ENCODE peak calls at places on chromosomes 4 and X, in seven cellular contexts. U is osteocyte, X is fibroblast of lung, P is endothelial cell, D is IMR-90, H is dorsolateral prefrontal cortex, C is B cell. B is an unnamed sample.

GRCh38 chr4:11566440-11567022 is 137.8 kb upstream of the HS3ST1 start:
- DNase-seq in U (no peak), X (peak; percentile 85), P (no peak), D (peak; percentile 77), H (no peak), C (no peak), B (no peak)

GRCh38 chrX:80648023-80648422 is 161.7 kb downstream of the BRWD3 start:
- DNase-seq in U (no peak), X (peak; percentile 0), P (no peak), D (no peak), H (no peak), C (no peak), B (no peak)

GRCh38 chr4:1414831-1415680 is 8.8 kb upstream of the NKX1-1 start:
- DNase-seq in U (peak; percentile 83), X (no peak), P (no peak), D (no peak), H (peak; percentile 10), C (no peak), B (no peak)

GRCh38 chr4:120716346-120716745 is 206.2 kb downstream of the PRDM5 start:
- DNase-seq in U (no peak), X (no peak), P (no peak), D (no peak), H (no peak), C (no peak), B (no peak)

GRCh38 chr4:827209-828081 is 1.5 kb upstream of the CPLX1 start:
- DNase-seq in U (no peak), X (no peak), P (no peak), D (no peak), H (no peak), C (no peak), B (no peak)

GRCh38 chrX:135476378-135476777 is 44.1 kb upstream of the INTS6L start:
- DNase-seq in U (no peak), X (no peak), P (no peak), D (no peak), H (no peak), C (no peak), B (no peak)

GRCh38 chr4:28369504-28369903 is 1508.9 kb downstream of the STIM2 start:
- DNase-seq in U (no peak), X (no peak), P (no peak), D (peak; percentile 71), H (no peak), C (no peak), B (no peak)

GRCh38 chr4:98685225-98686045 is 27.0 kb upstream of the TSPAN5 start:
- DNase-seq in U (no peak), X (no peak), P (no peak), D (no peak), H (no peak), C (no peak), B (no peak)

GRCh38 chrX:108439434-108439883 is at the start of gene COL4A5:
- DNase-seq in U (peak; percentile 89), X (peak; percentile 92), P (peak; percentile 45), D (peak; percentile 80), H (no peak), C (no peak), B (peak; percentile 57)

GRCh38 chr4:98969813-98970212 is 25.7 kb upstream of the METAP1 start:
- DNase-seq in U (no peak), X (no peak), P (no peak), D (no peak), H (no peak), C (no peak), B (no peak)

GRCh38 chr4:145734051-145734450 is 54.1 kb downstream of the C4orf51 start:
- DNase-seq in U (no peak), X (peak; percentile 14), P (no peak), D (no peak), H (no peak), C (no peak), B (no peak)

GRCh38 chr4:89193828-89194227 is 82.5 kb downstream of the TIGD2 start:
- DNase-seq in U (no peak), X (no peak), P (no peak), D (no peak), H (no peak), C (no peak), B (no peak)

GRCh38 chr4:89625599-89626293 is 211.2 kb downstream of the SNCA start:
- DNase-seq in U (no peak), X (no peak), P (no peak), D (no peak), H (no peak), C (no peak), B (no peak)

GRCh38 chr4:81019016-81019415 is 11.5 kb upstream of the BMP3 start:
- DNase-seq in U (no peak), X (no peak), P (no peak), D (no peak), H (no peak), C (no peak), B (no peak)

GRCh38 chr4:107862658-107863057 is 37.9 kb downstream of the SGMS2 start:
- DNase-seq in U (no peak), X (peak; percentile 37), P (no peak), D (peak; percentile 63), H (no peak), C (no peak), B (no peak)

GRCh38 chrX:153398275-153398960 is 2.7 kb downstream of the PNMA6E start:
- DNase-seq in U (no peak), X (no peak), P (no peak), D (no peak), H (no peak), C (no peak), B (no peak)

GRCh38 chrX:44971674-44972073 is 98.7 kb downstream of the KDM6A start:
- DNase-seq in U (no peak), X (no peak), P (no peak), D (no peak), H (no peak), C (no peak), B (no peak)

GRCh38 chrX:21373637-21374162 is 518 bp upstream of the CNKSR2 start:
- DNase-seq in U (peak; percentile 88), X (no peak), P (peak; percentile 3), D (no peak), H (no peak), C (peak; percentile 40), B (no peak)

GRCh38 chrX:118396113-118396512 is 50.2 kb downstream of the WDR44 start:
- DNase-seq in U (no peak), X (peak; percentile 61), P (no peak), D (peak; percentile 39), H (no peak), C (no peak), B (no peak)

GRCh38 chrX:141732031-141732430 is 33.5 kb upstream of the SPANXD start:
- DNase-seq in U (no peak), X (peak; percentile 76), P (no peak), D (no peak), H (no peak), C (no peak), B (no peak)

GRCh38 chrX:38701073-38701472 is 100.2 kb upstream of the MID1IP1 start:
- DNase-seq in U (no peak), X (no peak), P (no peak), D (no peak), H (no peak), C (no peak), B (no peak)

GRCh38 chr4:128854433-128854832 is 44.9 kb downstream of the JADE1 start:
- DNase-seq in U (no peak), X (no peak), P (no peak), D (peak; percentile 56), H (no peak), C (no peak), B (no peak)

GRCh38 chrX:154542723-154543424 is 3.8 kb downstream of the G6PD start:
- DNase-seq in U (no peak), X (no peak), P (no peak), D (no peak), H (no peak), C (no peak), B (no peak)

GRCh38 chr4:144808034-144808433 is 162.1 kb downstream of the HHIP start:
- DNase-seq in U (no peak), X (peak; percentile 8), P (no peak), D (no peak), H (no peak), C (no peak), B (no peak)

GRCh38 chrX:77640702-77641101 is 145.3 kb downstream of the ATRX start:
- DNase-seq in U (no peak), X (no peak), P (no peak), D (no peak), H (no peak), C (no peak), B (no peak)

GRCh38 chr4:38150021-38150671 is 189.9 kb downstream of the PTTG2 start:
- DNase-seq in U (no peak), X (peak; percentile 95), P (no peak), D (peak; percentile 86), H (no peak), C (no peak), B (no peak)

GRCh38 chrX:153816821-153817220 is 13.5 kb downstream of the PDZD4 start:
- DNase-seq in U (no peak), X (no peak), P (no peak), D (no peak), H (no peak), C (no peak), B (no peak)

GRCh38 chrX:128862557-128862956 is 660.7 kb downstream of the SMARCA1 start:
- DNase-seq in U (no peak), X (no peak), P (no peak), D (no peak), H (no peak), C (no peak), B (no peak)

GRCh38 chrX:150568320-150569154 is at the start of gene MTM1:
- DNase-seq in U (peak; percentile 96), X (peak; percentile 94), P (peak; percentile 86), D (peak; percentile 92), H (peak; percentile 94), C (peak; percentile 93), B (peak; percentile 73)

GRCh38 chr4:25069014-25069413 is 38.3 kb upstream of the LGI2 start:
- DNase-seq in U (no peak), X (no peak), P (no peak), D (no peak), H (no peak), C (no peak), B (no peak)
- TF ChIP-seq CTCF in U (no peak), X (no peak), P (no peak), D (no peak), H (no peak), C (no peak), B (no peak)

DNA sequence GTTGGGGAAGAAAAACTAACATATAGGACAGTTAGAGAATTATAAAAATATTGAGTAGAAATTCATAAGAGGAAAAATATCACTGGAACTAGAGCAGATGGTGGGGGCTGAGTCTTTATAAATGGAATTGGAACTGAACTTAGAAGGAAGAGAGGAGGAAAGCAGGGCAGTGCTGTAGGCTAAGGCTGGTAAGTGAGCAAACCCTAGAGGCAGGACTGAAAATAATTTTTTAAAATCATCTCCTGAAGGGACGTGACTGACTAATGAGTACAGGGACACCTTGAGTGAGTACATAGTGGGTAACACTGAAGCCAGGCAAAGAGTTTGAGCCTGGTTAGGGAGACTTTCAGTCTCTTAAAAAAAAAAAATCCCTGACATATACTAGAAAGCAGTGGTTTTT is 63.3 kb downstream of the GALNT7 start:
- DNase-seq in U (no peak), X (peak; percentile 40), P (no peak), D (peak; percentile 18), H (no peak), C (no peak), B (no peak)
- TF ChIP-seq CTCF in U (peak; percentile 58), X (peak; percentile 33), P (no peak), D (peak; percentile 29), H (no peak), C (no peak), B (no peak)

GRCh38 chrX:11678174-11678573 is 12.5 kb upstream of the ARHGAP6 start:
- DNase-seq in U (no peak), X (peak; percentile 39), P (peak; percentile 3), D (no peak), H (no peak), C (no peak), B (no peak)
- TF ChIP-seq CTCF in U (peak; percentile 46), X (peak; percentile 43), P (no peak), D (peak; percentile 11), H (no peak), C (peak; percentile 23), B (peak; percentile 55)

GRCh38 chrX:49165901-49166881 is 3.6 kb downstream of the MAGIX start:
- DNase-seq in U (no peak), X (peak; percentile 79), P (peak; percentile 45), D (peak; percentile 61), H (peak; percentile 54), C (peak; percentile 84), B (peak; percentile 30)
- TF ChIP-seq CTCF in U (peak; percentile 25), X (peak; percentile 29), P (no peak), D (no peak), H (peak; percentile 12), C (no peak), B (peak; percentile 24)

B was measured in neural crest cell.